ENCODE peak calls at places on chromosomes 13 and 19, in seven cellular contexts. Q, J, X, D, A, Y and U are unnamed samples.

GRCh38 chr13:78121001-78121400 is 202.4 kb upstream of the EDNRB start:
- DNase-seq in A (no peak), X (no peak), D (no peak), J (no peak), Q (no peak), Y (no peak), U (no peak)

GRCh38 chr19:14161305-14161704 is 24.9 kb upstream of the ASF1B start:
- DNase-seq in Y (no peak), D (no peak), A (no peak), Q (no peak), J (no peak), X (no peak), U (no peak)

GRCh38 chr13:51924756-51925544 is 63.2 kb downstream of the CCDC70 start:
- DNase-seq in X (no peak), Q (no peak), D (no peak), Y (no peak), A (no peak), J (no peak), U (no peak)

GRCh38 chr13:39148513-39148961 is 110.3 kb downstream of the NHLRC3 start:
- DNase-seq in Y (no peak), Q (no peak), J (peak), X (no peak), D (peak), A (no peak), U (no peak)

GRCh38 chr13:80690208-80690607 is 349.3 kb upstream of the SPRY2 start:
- DNase-seq in A (no peak), X (no peak), J (no peak), Q (no peak), D (no peak), Y (no peak), U (no peak)

GRCh38 chr13:107124129-107124718 is 556.3 kb upstream of the ARGLU1 start:
- DNase-seq in Q (no peak), J (peak), A (no peak), X (no peak), Y (no peak), D (peak), U (no peak)

GRCh38 chr19:55437410-55437809 is 5.7 kb downstream of the SHISA7 start:
- DNase-seq in D (peak), Q (no peak), J (peak), Y (no peak), X (no peak), A (peak), U (peak)

GRCh38 chr13:30340367-30341184 is 33.2 kb upstream of the KATNAL1 start:
- DNase-seq in X (no peak), Y (no peak), Q (peak), J (no peak), A (no peak), D (peak), U (peak)

GRCh38 chr19:43636121-43636683 is 3.4 kb downstream of the CADM4 start:
- DNase-seq in D (no peak), Y (no peak), Q (peak), J (no peak), X (no peak), A (no peak), U (no peak)

GRCh38 chr13:34863360-34864135 is 78.5 kb upstream of the NBEA start:
- DNase-seq in D (peak), Y (no peak), A (no peak), Q (no peak), J (peak), X (no peak), U (no peak)

GRCh38 chr19:44848036-44848804 is 2.1 kb downstream of the NECTIN2 start:
- DNase-seq in J (peak), D (peak), X (no peak), A (no peak), Q (no peak), Y (no peak), U (peak)

GRCh38 chr19:42433503-42434260 is 6.5 kb upstream of the LIPE start:
- DNase-seq in D (no peak), Y (no peak), J (peak), Q (peak), X (peak), A (no peak), U (peak)

GRCh38 chr13:106710267-106710666 is 142.3 kb upstream of the ARGLU1 start:
- DNase-seq in X (no peak), J (no peak), A (no peak), Y (no peak), D (no peak), Q (no peak), U (no peak)

GRCh38 chr19:10407102-10407501 is 3.8 kb upstream of the CDC37 start:
- DNase-seq in J (no peak), D (no peak), X (no peak), Y (no peak), Q (no peak), A (no peak), U (no peak)

GRCh38 chr19:14979498-14980255 is at the start of gene SLC1A6:
- DNase-seq in Q (no peak), Y (no peak), X (no peak), D (no peak), A (peak), J (no peak), U (peak)

GRCh38 chr19:48341006-48341405 is 15.7 kb downstream of the EMP3 start:
- DNase-seq in A (no peak), Y (no peak), J (no peak), D (peak), Q (peak), X (no peak), U (no peak)

GRCh38 chr19:56138069-56138468 is 3.0 kb upstream of the ZNF444 start:
- DNase-seq in D (no peak), X (no peak), Y (no peak), Q (no peak), J (no peak), A (no peak), U (no peak)

GRCh38 chr13:42876270-42876714 is 94.9 kb downstream of the FAM216B start:
- DNase-seq in Q (no peak), D (no peak), X (no peak), A (no peak), Y (no peak), J (no peak), U (no peak)

GRCh38 chr19:48415395-48415794 is 21.9 kb downstream of the GRIN2D start:
- DNase-seq in Y (no peak), D (peak), J (no peak), Q (peak), X (peak), A (peak), U (peak)

GRCh38 chr19:6524326-6524725 is 6.5 kb upstream of the TNFSF9 start:
- DNase-seq in D (no peak), Y (no peak), J (no peak), A (no peak), Q (no peak), X (no peak), U (no peak)

GRCh38 chr19:6212403-6213265 is 67.1 kb downstream of the MLLT1 start:
- DNase-seq in Q (no peak), A (no peak), X (no peak), J (no peak), Y (no peak), D (no peak), U (no peak)

GRCh38 chr19:35031072-35031881 is 1.0 kb downstream of the SCN1B start:
- DNase-seq in X (no peak), Y (no peak), D (no peak), A (no peak), Q (peak), J (no peak), U (no peak)

GRCh38 chr13:49580980-49581680 is 4.2 kb downstream of the RCBTB1 start:
- DNase-seq in A (no peak), J (no peak), X (no peak), D (no peak), Q (no peak), Y (no peak), U (no peak)

GRCh38 chr19:13053761-13054604 is 48.7 kb downstream of the LYL1 start:
- DNase-seq in D (peak), X (no peak), Y (peak), A (no peak), Q (peak), J (peak), U (peak)

GRCh38 chr19:34481861-34482379 is 362 bp downstream of the WTIP start:
- DNase-seq in D (peak), Q (no peak), A (no peak), X (no peak), Y (no peak), J (no peak), U (no peak)

GRCh38 chr19:39645800-39646411 is 9.8 kb upstream of the LGALS16 start:
- DNase-seq in X (no peak), Q (no peak), Y (no peak), A (no peak), J (peak), D (no peak), U (peak)

GRCh38 chr13:90552702-90553101 is 794.8 kb upstream of the MIR17HG start:
- DNase-seq in Y (no peak), A (no peak), X (no peak), D (peak), J (no peak), Q (no peak), U (no peak)

GRCh38 chr19:54114340-54114826 is 1.1 kb downstream of the TFPT start:
- DNase-seq in A (no peak), Y (no peak), J (no peak), X (no peak), Q (peak), D (no peak), U (peak)

GRCh38 chr19:33397536-33398360 is 24.2 kb downstream of the CEBPG start:
- DNase-seq in A (no peak), J (no peak), Q (no peak), X (no peak), D (no peak), Y (no peak), U (no peak)

GRCh38 chr13:28611654-28612131 is 47.2 kb upstream of the POMP start:
- DNase-seq in A (no peak), Y (no peak), Q (no peak), J (no peak), D (no peak), X (no peak), U (no peak)

GRCh38 chr13:66723606-66724005 is 506.5 kb downstream of the PCDH9 start:
- DNase-seq in Y (no peak), J (no peak), A (no peak), X (no peak), Q (peak), D (no peak), U (no peak)

GRCh38 chr19:50830266-50831025 is 2.9 kb downstream of the KLK15 start:
- DNase-seq in J (no peak), X (no peak), D (no peak), Q (no peak), A (no peak), Y (no peak), U (no peak)

GRCh38 chr13:80529734-80530133 is 188.8 kb upstream of the SPRY2 start:
- DNase-seq in D (no peak), Y (no peak), A (no peak), Q (no peak), X (no peak), J (peak), U (no peak)

GRCh38 chr19:38869160-38869835 is 8.8 kb downstream of the RINL start:
- DNase-seq in Y (no peak), A (no peak), X (no peak), D (no peak), Q (no peak), J (no peak), U (no peak)